ENCODE peak calls at places on chromosomes 2 and 18, in six cellular contexts. R is BE2C, F is prostate gland, S is fibroblast of pulmonary artery, M is fibroblast of villous mesenchyme, D is AG09309. V is an unnamed sample.

GRCh38 chr18:35231052-35231451 is 9.8 kb upstream of the ZNF397 start:
- DNase-seq in R (peak; percentile 71), F (peak; percentile 78), S (peak; percentile 84), M (peak; percentile 77), D (peak; percentile 8), V (peak; percentile 16)

GRCh38 chr2:40032650-40033319 is 253.7 kb upstream of the THUMPD2 start:
- DNase-seq in R (no peak), F (no peak), S (peak; percentile 52), M (peak; percentile 20), D (peak; percentile 89), V (peak; percentile 57)

GRCh38 chr2:8121826-8122505 is 559.9 kb upstream of the ID2 start:
- DNase-seq in R (no peak), F (no peak), S (no peak), M (no peak), D (no peak), V (no peak)

GRCh38 chr2:54503192-54503591 is 47.1 kb downstream of the SPTBN1 start:
- DNase-seq in R (peak; percentile 75), F (peak; percentile 17), S (peak; percentile 60), M (peak; percentile 45), D (no peak), V (no peak)

GRCh38 chr2:107730898-107731297 is 95.8 kb upstream of the RGPD4 start:
- DNase-seq in R (no peak), F (no peak), S (no peak), M (peak; percentile 2), D (no peak), V (no peak)

GRCh38 chr18:30139631-30140287 is 902.8 kb downstream of the DSC3 start:
- DNase-seq in R (no peak), F (no peak), S (no peak), M (no peak), D (no peak), V (no peak)

GRCh38 chr18:9827856-9828793 is 57.6 kb upstream of the TXNDC2 start:
- DNase-seq in R (no peak), F (no peak), S (peak; percentile 99), M (peak; percentile 100), D (peak; percentile 97), V (peak; percentile 98)

GRCh38 chr18:941331-941730 is 36.7 kb downstream of the ADCYAP1 start:
- DNase-seq in R (no peak), F (no peak), S (no peak), M (no peak), D (no peak), V (no peak)

GRCh38 chr2:161206491-161207032 is 46.3 kb downstream of the TANK start:
- DNase-seq in R (no peak), F (no peak), S (peak; percentile 87), M (no peak), D (peak; percentile 7), V (no peak)

GRCh38 chr18:31695989-31696388 is 11.6 kb upstream of the B4GALT6 start:
- DNase-seq in R (no peak), F (no peak), S (no peak), M (no peak), D (no peak), V (no peak)

GRCh38 chr2:200278694-200279316 is 27.7 kb upstream of the SPATS2L start:
- DNase-seq in R (no peak), F (peak; percentile 20), S (no peak), M (no peak), D (no peak), V (no peak)

GRCh38 chr2:130365075-130365474 is 9.2 kb downstream of the PTPN18 start:
- DNase-seq in R (no peak), F (no peak), S (no peak), M (no peak), D (no peak), V (no peak)

GRCh38 chr18:3012306-3012919 is 531 bp downstream of the LPIN2 start:
- DNase-seq in R (no peak), F (peak; percentile 41), S (no peak), M (peak; percentile 42), D (no peak), V (no peak)

GRCh38 chr2:16312771-16313170 is 352.9 kb downstream of the CYRIA start:
- DNase-seq in R (peak; percentile 97), F (no peak), S (no peak), M (no peak), D (no peak), V (no peak)

DNA sequence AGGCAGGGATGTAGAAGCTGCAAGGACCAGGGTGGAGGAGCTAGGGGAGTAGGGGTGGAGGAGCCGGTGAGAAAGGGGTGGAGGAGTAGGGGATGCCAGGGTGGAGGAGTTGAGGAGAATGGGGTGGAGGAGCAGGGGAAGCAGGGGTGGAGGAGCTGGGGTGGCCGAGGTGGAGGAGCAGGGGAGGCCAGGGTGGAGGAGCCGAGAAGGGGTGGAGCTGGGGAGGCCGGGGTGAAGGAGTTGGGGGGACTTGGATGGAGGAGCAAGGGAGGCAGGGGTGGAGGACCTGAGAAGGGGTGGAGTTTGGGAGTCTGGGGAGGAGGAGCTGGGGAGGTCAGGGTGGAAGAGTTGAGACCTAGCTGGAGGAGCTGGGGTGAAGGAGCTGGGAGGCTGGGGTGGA is 13.3 kb downstream of the SOX11 start:
- DNase-seq in R (no peak), F (no peak), S (no peak), M (no peak), D (no peak), V (no peak)
- H3K4me3 ChIP-seq in R (no peak overlapping the region), F (no peak overlapping the region), S (no peak overlapping the region), M (no peak overlapping the region), D (no peak overlapping the region), V (no peak overlapping the region)

GRCh38 chr2:190889175-190889943 is 8.7 kb downstream of the GLS start:
- DNase-seq in R (no peak), F (no peak), S (no peak), M (no peak), D (no peak), V (no peak)
- H3K4me3 ChIP-seq in R (no peak overlapping the region), F (no peak overlapping the region), S (no peak overlapping the region), M (no peak overlapping the region), D (peak overlapping the region; percentile 12), V (no peak overlapping the region)

DNA sequence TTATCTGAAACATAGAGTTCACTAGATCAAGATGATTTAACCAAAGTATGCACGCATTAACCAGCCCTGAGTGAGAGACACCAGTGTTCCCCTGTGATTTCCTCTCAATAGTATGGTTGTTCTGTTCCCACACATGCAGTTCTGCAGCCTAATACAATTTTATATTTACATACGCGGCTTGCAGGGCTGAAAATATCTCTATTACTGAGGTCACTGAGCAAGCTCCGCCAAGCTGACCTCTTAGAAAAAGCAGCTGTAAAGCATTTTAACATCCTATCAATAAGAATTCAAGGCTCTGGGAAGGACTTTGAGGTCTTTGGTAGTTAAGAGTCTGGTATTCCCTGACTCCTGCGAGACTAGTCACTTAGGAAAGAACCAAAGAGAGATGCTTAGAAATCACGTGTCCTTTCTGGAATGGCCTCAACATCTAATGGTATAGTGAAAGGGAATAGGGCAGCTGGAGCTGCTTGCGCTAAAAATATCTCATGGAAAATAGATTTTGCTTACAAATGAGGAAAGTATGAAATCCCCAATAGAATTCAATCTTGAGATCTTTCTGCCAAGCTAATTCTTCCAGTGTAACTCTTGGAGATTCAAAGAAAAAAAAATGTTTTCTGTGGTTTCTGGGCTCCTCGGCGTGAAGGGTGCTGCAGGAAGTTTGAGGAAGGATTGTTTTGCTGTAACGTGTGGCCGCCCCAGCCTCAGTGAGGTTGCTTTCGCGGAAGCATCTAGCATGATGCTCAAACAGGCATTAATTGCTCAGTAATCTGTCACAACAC is 59.2 kb downstream of the DOCK10 start:
- DNase-seq in R (no peak), F (no peak), S (peak; percentile 71), M (peak; percentile 54), D (no peak), V (peak; percentile 75)
- H3K4me3 ChIP-seq in R (no peak overlapping the region), F (no peak overlapping the region), S (peak overlapping the region; percentile 38), M (peak overlapping the region; percentile 24), D (peak overlapping the region; percentile 13), V (peak overlapping the region; percentile 28)

DNA sequence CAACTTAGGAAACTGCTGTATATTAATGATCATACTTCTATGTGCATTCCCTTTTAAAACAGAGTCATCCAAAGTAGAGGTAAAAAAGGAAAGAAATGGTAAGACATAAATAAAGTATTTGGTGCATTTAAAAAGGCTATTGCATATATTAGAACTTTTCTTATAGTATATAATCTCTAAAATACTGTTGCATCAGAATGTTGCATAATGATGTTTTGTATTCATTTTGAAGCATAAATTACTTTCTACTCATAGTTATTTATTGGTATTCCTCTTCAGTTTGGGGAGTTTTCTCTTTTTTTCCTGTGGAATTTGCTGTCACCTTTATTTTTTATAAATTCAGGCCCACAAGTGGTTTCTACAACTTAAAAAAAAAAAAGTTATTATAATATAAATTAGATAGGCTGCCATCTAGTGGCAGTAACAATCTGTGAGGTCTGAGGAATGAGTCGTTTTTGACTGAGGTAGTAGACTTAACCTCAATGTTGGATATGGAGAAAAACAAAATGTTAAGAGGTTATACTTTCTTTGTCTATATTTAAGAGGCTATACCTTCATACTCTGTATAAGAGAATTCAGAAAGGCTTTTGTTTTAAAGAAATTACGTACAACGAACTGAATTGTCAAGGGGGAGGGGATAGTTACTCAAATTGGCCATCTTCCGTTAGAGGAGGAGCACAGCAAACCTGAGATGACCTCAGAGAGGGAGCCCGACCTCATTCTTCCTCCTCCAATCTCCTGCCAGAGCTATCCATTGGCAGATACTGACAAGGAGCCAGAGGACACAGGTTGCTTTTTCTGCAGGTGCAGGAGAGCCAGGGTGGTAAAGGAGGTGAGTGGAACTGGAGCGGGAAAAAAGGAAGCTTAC is 23.8 kb downstream of the ANKAR start:
- DNase-seq in R (peak; percentile 35), F (peak; percentile 40), S (peak; percentile 69), M (peak; percentile 63), D (no peak), V (no peak)
- H3K4me3 ChIP-seq in R (no peak overlapping the region), F (no peak overlapping the region), S (no peak overlapping the region), M (no peak overlapping the region), D (no peak overlapping the region), V (no peak overlapping the region)